ENCODE peak calls at places on chromosomes 12 and 14, in eight cellular contexts. S, V, X, T, L, Q, J and H are unnamed samples.

GRCh38 chr12:101795786-101796185 is 35.0 kb downstream of the GNPTAB start:
- DNase-seq in J (no peak), Q (no peak), S (no peak), L (no peak), T (no peak), V (no peak), X (no peak), H (no peak)

GRCh38 chr14:70995671-70996070 is 88.4 kb downstream of the PCNX1 start:
- DNase-seq in T (no peak), V (no peak), S (no peak), L (no peak), J (peak), Q (no peak), X (no peak), H (no peak)

GRCh38 chr14:55891692-55892091 is 226.5 kb upstream of the PELI2 start:
- DNase-seq in L (no peak), J (no peak), S (no peak), V (no peak), T (no peak), Q (no peak), X (no peak), H (no peak)

GRCh38 chr12:90020006-90020405 is 311.4 kb upstream of the ATP2B1 start:
- DNase-seq in L (no peak), T (no peak), X (no peak), V (no peak), J (no peak), S (no peak), Q (no peak), H (no peak)

GRCh38 chr14:51094901-51095853 is at the start of gene TRIM9:
- DNase-seq in X (peak), Q (peak), S (peak), V (peak), L (peak), J (peak), T (peak), H (peak)

GRCh38 chr14:36747411-36748184 is 85.9 kb downstream of the PAX9 start:
- DNase-seq in X (no peak), L (no peak), T (no peak), Q (peak), J (no peak), V (no peak), S (no peak), H (no peak)

GRCh38 chr14:73255693-73256225 is 18.5 kb downstream of the PAPLN start:
- DNase-seq in J (no peak), L (no peak), V (no peak), S (no peak), Q (no peak), T (no peak), X (no peak), H (no peak)

GRCh38 chr14:64879635-64880381 is at the start of gene SPTB:
- DNase-seq in V (peak), S (peak), Q (peak), X (no peak), T (no peak), J (peak), L (no peak), H (no peak)

GRCh38 chr12:116277393-116278258 is at the start of gene MED13L:
- DNase-seq in Q (peak), X (peak), V (peak), T (peak), J (peak), L (peak), S (peak), H (peak)

GRCh38 chr14:34628681-34629135 is 1.2 kb downstream of the SNX6 start:
- DNase-seq in L (no peak), X (peak), Q (peak), T (no peak), S (peak), V (no peak), J (peak), H (no peak)

GRCh38 chr14:61628192-61628591 is 67.1 kb upstream of the HIF1A start:
- DNase-seq in V (no peak), L (no peak), S (no peak), Q (no peak), X (peak), T (no peak), J (no peak), H (no peak)

GRCh38 chr12:105330938-105331804 is 680 bp downstream of the C12orf75 start:
- DNase-seq in J (peak), X (no peak), T (no peak), V (peak), S (no peak), L (no peak), Q (peak), H (no peak)

GRCh38 chr12:41277019-41277770 is 89.1 kb downstream of the PDZRN4 start:
- DNase-seq in L (no peak), Q (peak), X (peak), T (peak), S (no peak), V (no peak), J (no peak), H (no peak)

GRCh38 chr12:111580119-111580425 is 19.0 kb downstream of the ATXN2 start:
- DNase-seq in S (no peak), T (no peak), Q (no peak), J (no peak), X (no peak), L (no peak), V (no peak), H (no peak)

GRCh38 chr14:55188686-55189295 is 2.6 kb downstream of the DLGAP5 start:
- DNase-seq in S (no peak), Q (no peak), T (no peak), V (no peak), J (no peak), L (no peak), X (peak), H (no peak)

GRCh38 chr12:117564885-117565284 is 203.5 kb upstream of the NOS1 start:
- DNase-seq in Q (no peak), X (no peak), S (no peak), V (no peak), J (no peak), L (no peak), T (no peak), H (no peak)

GRCh38 chr12:153080-153746 is 60.7 kb downstream of the SLC6A12 start:
- DNase-seq in T (no peak), V (peak), S (peak), Q (peak), L (no peak), X (peak), J (peak), H (no peak)

GRCh38 chr12:12172106-12172511 is 94.7 kb downstream of the LRP6 start:
- DNase-seq in T (no peak), S (no peak), Q (peak), J (no peak), X (peak), L (no peak), V (no peak), H (no peak)

GRCh38 chr12:26554332-26554731 is 278.7 kb downstream of the ITPR2 start:
- DNase-seq in V (no peak), Q (no peak), T (no peak), S (no peak), X (no peak), J (no peak), L (no peak), H (no peak)

GRCh38 chr12:129844662-129845061 is 59.2 kb downstream of the TMEM132D start:
- DNase-seq in X (peak), Q (no peak), T (no peak), J (no peak), V (no peak), S (no peak), L (no peak), H (no peak)

GRCh38 chr12:75446857-75447256 is 33.7 kb upstream of the GLIPR1 start:
- DNase-seq in J (no peak), S (no peak), V (no peak), T (no peak), Q (peak), L (no peak), X (peak), H (no peak)

DNA sequence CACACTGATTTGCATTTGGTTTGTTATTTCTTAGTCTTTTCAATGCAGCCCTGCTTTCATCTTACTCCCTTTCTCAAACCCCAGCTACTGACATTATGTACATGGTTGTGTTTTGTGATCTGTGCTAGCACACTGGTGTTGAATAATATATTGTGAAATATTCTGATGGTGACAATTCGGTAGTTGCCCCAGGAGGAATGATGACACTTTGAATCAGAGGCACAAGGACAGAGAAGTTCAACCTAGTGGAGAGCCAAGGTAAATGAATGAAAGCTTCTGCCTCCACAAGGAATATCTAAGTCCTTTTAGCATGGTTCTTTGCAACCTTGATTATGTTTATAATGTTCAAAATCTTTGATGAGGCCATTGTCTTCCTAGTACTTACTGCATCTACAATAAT is 159.9 kb downstream of the PDE3A start:
- DNase-seq in T (no peak), J (no peak), L (no peak), X (no peak), V (no peak), S (no peak), Q (no peak), H (no peak)
- TF ChIP-seq CTCF in T (no peak), J (no peak), L (peak), X (no peak), V (peak), S (peak), Q (no peak), H (no peak)

GRCh38 chr12:2358986-2359658 is 306.3 kb downstream of the CACNA1C start:
- DNase-seq in J (no peak), V (no peak), X (no peak), T (no peak), Q (no peak), L (no peak), S (no peak), H (no peak)

GRCh38 chr12:2359725-2360629 is 307.2 kb downstream of the CACNA1C start:
- DNase-seq in X (no peak), Q (no peak), L (no peak), T (no peak), V (no peak), S (no peak), J (peak), H (no peak)

GRCh38 chr12:2363836-2364565 is 311.2 kb downstream of the CACNA1C start:
- DNase-seq in T (no peak), V (no peak), X (no peak), L (no peak), S (no peak), Q (no peak), J (no peak), H (no peak)

GRCh38 chr12:2364566-2365165 is 311.9 kb downstream of the CACNA1C start:
- DNase-seq in L (no peak), X (no peak), T (no peak), V (no peak), S (no peak), Q (no peak), J (no peak), H (no peak)

DNA sequence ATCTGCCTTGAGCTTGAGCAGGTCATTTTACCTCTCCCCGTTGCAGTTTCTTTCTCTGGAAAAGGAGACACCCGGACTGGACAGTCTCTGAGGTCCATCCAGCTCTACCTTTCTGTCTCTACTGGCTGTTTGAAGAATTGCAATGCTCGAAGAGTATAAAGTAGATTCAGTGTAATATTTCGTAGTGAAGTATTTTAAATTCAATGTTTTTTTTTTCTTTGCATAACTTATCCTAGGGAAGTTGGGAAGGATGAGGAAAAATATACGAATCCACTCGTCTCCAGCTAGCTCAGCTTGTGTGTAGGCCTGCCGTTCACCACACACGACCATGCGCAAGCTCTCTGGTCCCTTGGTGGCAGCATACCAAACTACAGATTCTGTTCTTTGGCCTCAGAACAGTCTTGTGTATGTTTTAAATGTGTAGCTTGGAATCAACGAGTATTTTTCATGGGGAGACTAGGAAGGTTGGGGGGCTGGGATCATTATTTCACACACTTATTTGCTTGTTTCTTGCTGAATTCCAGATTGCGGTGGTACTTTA is 307.9 kb downstream of the CACNA1C start:
- DNase-seq in V (no peak), T (no peak), J (peak), L (no peak), X (no peak), Q (no peak), S (no peak), H (no peak)
- TF ChIP-seq CTCF in V (peak), T (no peak), J (no peak), L (peak), X (no peak), Q (no peak), S (peak), H (no peak)

DNA sequence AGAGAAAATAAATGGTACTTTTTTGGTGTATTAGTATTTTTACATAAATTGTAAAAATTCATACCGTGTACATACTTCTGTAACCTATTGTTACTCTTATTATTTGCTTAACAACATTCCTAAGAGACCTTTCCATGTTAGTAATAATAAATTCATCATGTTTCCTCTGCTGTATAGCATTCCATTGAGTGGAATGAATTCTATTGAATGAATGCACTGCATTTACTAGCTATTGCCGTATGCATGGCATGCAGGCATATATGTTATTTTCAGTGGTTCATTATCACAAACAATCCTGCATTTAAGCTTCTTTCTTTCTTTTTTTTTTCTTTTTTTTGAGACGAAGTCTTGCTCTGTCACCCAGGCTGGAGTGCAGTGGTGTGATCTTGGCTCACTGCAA is 137.6 kb upstream of the TBX3 start:
- DNase-seq in Q (no peak), T (no peak), V (no peak), L (no peak), J (no peak), S (no peak), X (peak), H (no peak)
- TF ChIP-seq CTCF in Q (no peak), T (no peak), V (no peak), L (no peak), J (no peak), S (no peak), X (no peak), H (no peak)

GRCh38 chr12:62466596-62467411 is at the start of gene MON2:
- DNase-seq in X (peak), L (peak), Q (peak), J (peak), T (peak), S (peak), V (peak), H (peak)
- TF ChIP-seq CTCF in X (no peak), L (no peak), Q (no peak), J (no peak), T (no peak), S (no peak), V (no peak), H (no peak)

DNA sequence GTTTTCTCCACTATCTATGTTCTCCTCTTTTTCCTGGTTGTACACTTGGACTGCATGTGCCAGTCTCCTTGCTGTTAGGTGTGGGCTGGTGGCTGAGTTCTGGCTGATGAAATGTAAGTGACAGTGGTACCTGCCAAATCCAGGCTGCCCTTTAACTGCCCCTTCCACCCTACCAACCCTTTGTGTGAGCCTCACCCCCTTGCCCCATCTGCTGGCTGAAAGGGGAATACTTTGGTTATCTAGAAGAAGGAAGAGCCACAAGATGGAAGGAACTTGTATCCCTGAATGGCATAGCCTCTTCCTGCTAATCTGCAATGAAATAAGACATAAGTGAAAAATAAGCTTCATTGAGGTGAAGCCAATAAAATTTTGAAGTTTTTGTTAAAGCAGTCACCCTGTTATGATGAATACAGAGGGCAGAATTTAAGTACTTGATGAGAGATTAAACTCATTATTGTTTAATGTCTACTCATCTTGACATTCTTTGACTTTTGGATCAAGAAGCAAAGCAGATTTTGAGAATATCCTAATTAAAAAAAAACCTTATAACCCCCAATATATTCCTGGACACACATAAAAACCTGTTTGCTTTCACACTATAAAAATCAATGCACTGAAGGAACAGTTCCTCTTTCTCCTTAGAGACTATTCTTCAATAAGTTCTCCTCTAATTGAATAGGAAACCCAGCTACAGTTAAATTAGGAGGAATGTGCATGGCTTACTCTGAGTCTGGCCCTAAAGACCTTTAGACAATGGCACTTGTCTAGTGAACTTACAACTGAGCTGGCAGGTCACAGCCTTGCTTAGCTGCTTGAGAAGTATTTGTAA is 262.6 kb upstream of the BTG1 start:
- DNase-seq in Q (peak), L (no peak), X (no peak), J (peak), V (no peak), S (no peak), T (peak), H (no peak)
- TF ChIP-seq CTCF in Q (peak), L (no peak), X (peak), J (no peak), V (peak), S (peak), T (peak), H (no peak)

GRCh38 chr14:20469242-20469889 is at the start of gene PNP:
- DNase-seq in V (peak), Q (peak), L (peak), S (peak), J (peak), X (peak), T (peak), H (peak)
- TF ChIP-seq CTCF in V (no peak), Q (no peak), L (no peak), S (no peak), J (no peak), X (no peak), T (no peak), H (no peak)

DNA sequence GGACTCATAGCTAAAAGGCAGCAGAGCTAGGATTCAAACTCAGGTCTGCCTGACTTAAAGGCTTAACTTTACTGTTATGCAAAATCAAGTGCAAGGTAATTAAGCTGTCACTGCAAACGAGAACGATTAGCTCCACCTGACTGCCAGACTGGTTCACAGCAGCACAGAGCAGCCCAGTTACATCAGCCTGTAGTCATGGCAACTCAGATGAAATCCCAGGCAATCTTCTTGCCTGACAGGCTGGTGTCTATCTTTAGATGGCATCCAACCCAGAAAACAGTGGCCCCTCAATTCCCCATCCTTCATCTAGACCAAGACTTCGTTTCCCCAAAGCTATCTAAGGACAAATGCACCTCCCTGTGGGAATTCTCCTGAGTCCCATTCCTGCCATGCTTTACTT is 77.3 kb upstream of the ACTN1 start:
- DNase-seq in T (no peak), X (peak), S (no peak), V (no peak), J (no peak), Q (peak), L (no peak), H (no peak)
- TF ChIP-seq CTCF in T (no peak), X (no peak), S (no peak), V (no peak), J (no peak), Q (no peak), L (no peak), H (no peak)

GRCh38 chr12:120314220-120314619 is 12.1 kb downstream of the SIRT4 start:
- DNase-seq in J (no peak), V (no peak), Q (no peak), L (no peak), X (no peak), S (no peak), T (no peak), H (no peak)
- TF ChIP-seq CTCF in J (no peak), V (peak), Q (peak), L (no peak), X (no peak), S (no peak), T (peak), H (no peak)

DNA sequence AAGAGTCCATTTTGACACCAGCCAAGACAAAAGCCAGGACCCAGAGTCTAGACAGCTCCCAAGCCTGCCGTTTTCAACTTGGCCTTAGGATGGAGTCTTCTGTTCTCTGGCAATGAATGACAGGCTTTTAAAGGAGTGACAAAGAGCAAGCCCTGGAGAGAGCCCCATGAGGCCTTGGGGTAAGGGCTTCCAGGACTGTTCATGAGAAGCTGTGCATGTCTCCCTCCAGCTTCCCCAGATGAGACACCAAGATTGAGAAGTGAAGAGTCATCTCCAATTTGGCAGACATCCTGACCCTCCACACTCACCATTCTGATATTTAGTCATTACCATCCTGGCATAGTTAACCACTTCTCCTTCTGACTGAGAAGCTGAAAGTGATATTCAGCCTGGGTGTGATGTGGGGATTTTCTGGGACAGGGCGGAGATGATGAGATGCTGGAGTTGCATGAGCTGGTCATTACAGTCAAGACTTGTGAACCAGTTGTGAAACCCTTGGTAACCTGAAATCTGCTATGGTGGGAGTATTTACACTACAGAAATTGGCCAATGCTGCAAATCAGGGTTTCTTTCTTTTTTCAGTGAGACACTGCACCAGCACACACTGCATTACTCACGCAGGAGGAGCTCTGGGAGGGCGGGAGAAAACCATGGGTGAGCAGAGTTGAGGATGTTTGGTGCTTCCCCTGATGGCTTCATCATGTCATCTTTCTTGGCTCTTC is 77.8 kb downstream of the VCPKMT start:
- DNase-seq in L (no peak), T (peak), S (no peak), V (no peak), Q (peak), X (peak), J (no peak), H (no peak)
- TF ChIP-seq CTCF in L (no peak), T (no peak), S (no peak), V (no peak), Q (no peak), X (no peak), J (no peak), H (no peak)